ENCODE peak calls at places on chromosomes 2 and 18, in nine cellular contexts. V is CD8-positive, alpha-beta T cell; U is nephron progenitor cell; N is H9; Z is iPS DF 19.7; A is G401; Q is HEK293T; D is type B pancreatic cell; K is NCI-H82. T is an unnamed sample.

GRCh38 chr2:112836695-112837117 is at the start of gene IL1B:
- DNase-seq in V (no peak), U (no peak), N (no peak), Z (no peak), A (no peak), Q (no peak), D (no peak), K (no peak), T (no peak)

GRCh38 chr2:237057893-237058300 is 27.8 kb upstream of the COPS8 start:
- DNase-seq in V (no peak), U (no peak), N (no peak), Z (no peak), A (no peak), Q (no peak), D (no peak), K (no peak), T (no peak)

GRCh38 chr2:238116298-238117198 is 16.4 kb downstream of the ESPNL start:
- DNase-seq in V (no peak), U (no peak), N (no peak), Z (no peak), A (no peak), Q (no peak), D (no peak), K (no peak), T (no peak)

GRCh38 chr18:57801379-57802165 is 1.5 kb downstream of the ATP8B1 start:
- DNase-seq in V (no peak), U (peak; percentile 53), N (peak; percentile 41), Z (no peak), A (no peak), Q (no peak), D (no peak), K (peak; percentile 57), T (peak; percentile 36)

GRCh38 chr2:219369447-219369861 is 18.3 kb downstream of the DNPEP start:
- DNase-seq in V (no peak), U (no peak), N (no peak), Z (no peak), A (no peak), Q (no peak), D (no peak), K (no peak), T (no peak)

GRCh38 chr2:204853905-204854304 is 308.6 kb downstream of the PARD3B start:
- DNase-seq in V (no peak), U (no peak), N (no peak), Z (no peak), A (no peak), Q (no peak), D (no peak), K (no peak), T (no peak)

GRCh38 chr2:240296104-240296406 is 139.4 kb upstream of the GPC1 start:
- DNase-seq in V (no peak), U (no peak), N (no peak), Z (no peak), A (no peak), Q (no peak), D (no peak), K (peak; percentile 10), T (peak; percentile 15)

GRCh38 chr2:221225752-221226151 is 346.4 kb downstream of the EPHA4 start:
- DNase-seq in V (no peak), U (no peak), N (no peak), Z (no peak), A (no peak), Q (no peak), D (no peak), K (no peak), T (no peak)

GRCh38 chr18:40431071-40431998 is 1523.7 kb upstream of the PIK3C3 start:
- DNase-seq in V (no peak), U (no peak), N (no peak), Z (no peak), A (no peak), Q (peak; percentile 33), D (no peak), K (peak; percentile 89), T (no peak)

GRCh38 chr2:24771905-24772586 is 21.1 kb downstream of the PTRHD1 start:
- DNase-seq in V (no peak), U (no peak), N (no peak), Z (no peak), A (no peak), Q (peak; percentile 19), D (no peak), K (no peak), T (no peak)

GRCh38 chr2:46701152-46701551 is 214.5 kb downstream of the MCFD2 start:
- DNase-seq in V (no peak), U (no peak), N (no peak), Z (no peak), A (no peak), Q (no peak), D (no peak), K (peak; percentile 53), T (no peak)

GRCh38 chr2:10495311-10495987 is 47.3 kb upstream of the ODC1 start:
- DNase-seq in V (peak; percentile 43), U (no peak), N (no peak), Z (no peak), A (no peak), Q (no peak), D (no peak), K (no peak), T (no peak)

GRCh38 chr2:98761267-98761781 is 30.4 kb upstream of the MGAT4A start:
- DNase-seq in V (peak; percentile 68), U (no peak), N (no peak), Z (no peak), A (no peak), Q (no peak), D (no peak), K (no peak), T (no peak)

GRCh38 chr2:46151582-46151981 is 145.6 kb upstream of the EPAS1 start:
- DNase-seq in V (no peak), U (no peak), N (no peak), Z (no peak), A (no peak), Q (no peak), D (no peak), K (no peak), T (no peak)

GRCh38 chr2:29106980-29107388 is 8.2 kb upstream of the CLIP4 start:
- DNase-seq in V (no peak), U (no peak), N (no peak), Z (no peak), A (no peak), Q (no peak), D (no peak), K (peak; percentile 42), T (no peak)

GRCh38 chr2:199458017-199458805 is 472 bp upstream of the SATB2 start:
- DNase-seq in V (no peak), U (peak; percentile 66), N (peak; percentile 64), Z (no peak), A (no peak), Q (peak; percentile 49), D (no peak), K (peak; percentile 78), T (no peak)

GRCh38 chr2:132681766-132682165 is 11.8 kb upstream of the LYPD1 start:
- DNase-seq in V (no peak), U (no peak), N (no peak), Z (no peak), A (no peak), Q (no peak), D (no peak), K (no peak), T (no peak)

GRCh38 chr18:37612941-37613340 is 47.3 kb upstream of the CELF4 start:
- DNase-seq in V (no peak), U (no peak), N (no peak), Z (no peak), A (no peak), Q (no peak), D (no peak), K (peak; percentile 71), T (no peak)

GRCh38 chr2:41414486-41415230 is 633.2 kb upstream of the PKDCC start:
- DNase-seq in V (no peak), U (peak; percentile 31), N (peak; percentile 43), Z (peak; percentile 35), A (peak; percentile 3), Q (peak; percentile 57), D (no peak), K (peak; percentile 86), T (peak; percentile 27)

GRCh38 chr2:18830962-18831361 is 241.6 kb upstream of the NT5C1B start:
- DNase-seq in V (no peak), U (no peak), N (no peak), Z (no peak), A (no peak), Q (no peak), D (no peak), K (no peak), T (peak; percentile 11)

GRCh38 chr2:230434677-230435324 is 18.8 kb downstream of the SP100 start:
- DNase-seq in V (no peak), U (no peak), N (no peak), Z (no peak), A (no peak), Q (no peak), D (no peak), K (no peak), T (no peak)

GRCh38 chr2:165057308-165057707 is 102.0 kb upstream of the SLC38A11 start:
- DNase-seq in V (no peak), U (no peak), N (no peak), Z (no peak), A (no peak), Q (no peak), D (no peak), K (no peak), T (no peak)

GRCh38 chr2:67445652-67446268 is 48.6 kb downstream of the ETAA1 start:
- DNase-seq in V (no peak), U (no peak), N (no peak), Z (no peak), A (no peak), Q (no peak), D (no peak), K (no peak), T (no peak)

GRCh38 chr18:58638446-58638845 is 9.6 kb upstream of the ALPK2 start:
- DNase-seq in V (no peak), U (no peak), N (no peak), Z (no peak), A (no peak), Q (no peak), D (no peak), K (no peak), T (no peak)

GRCh38 chr2:33511141-33511540 is 34.7 kb downstream of the RASGRP3 start:
- DNase-seq in V (no peak), U (no peak), N (no peak), Z (no peak), A (no peak), Q (no peak), D (no peak), K (no peak), T (no peak)

GRCh38 chr2:147092266-147092665 is 752.6 kb upstream of the ACVR2A start:
- DNase-seq in V (no peak), U (no peak), N (no peak), Z (no peak), A (no peak), Q (no peak), D (no peak), K (no peak), T (no peak)

GRCh38 chr2:121489284-121489683 is 41.4 kb upstream of the RNU4ATAC start:
- DNase-seq in V (no peak), U (no peak), N (no peak), Z (no peak), A (peak; percentile 93), Q (no peak), D (no peak), K (no peak), T (no peak)

GRCh38 chr2:241550616-241551580 is 7.6 kb upstream of the BOK start:
- DNase-seq in V (no peak), U (no peak), N (no peak), Z (no peak), A (no peak), Q (no peak), D (no peak), K (no peak), T (no peak)

GRCh38 chr2:221310720-221311119 is 261.4 kb downstream of the EPHA4 start:
- DNase-seq in V (no peak), U (no peak), N (no peak), Z (no peak), A (no peak), Q (no peak), D (no peak), K (peak; percentile 46), T (no peak)

GRCh38 chr18:43060020-43060419 is 55.5 kb downstream of the RIT2 start:
- DNase-seq in V (no peak), U (no peak), N (no peak), Z (no peak), A (no peak), Q (no peak), D (no peak), K (no peak), T (no peak)